ENCODE peak calls at places on chromosomes 16 and 17, in nine cellular contexts. J is HFFc6, N is glutamatergic neuron, Q is GM20000, H is naive B cell, R is WTC11, K is neural crest cell, C is DMS 273 treated with DMSO at 0.1 percent for 48 hours, X is osteocyte. V is an unnamed sample.

GRCh38 chr17:39666601-39667261 is 1.5 kb upstream of the PNMT start:
- DNase-seq in J (no peak), N (no peak), Q (no peak), H (no peak), R (no peak), K (no peak), C (no peak), X (no peak), V (no peak)

GRCh38 chr17:77736721-77737120 is 221.8 kb upstream of the TNRC6C start:
- DNase-seq in J (no peak), N (no peak), Q (no peak), H (no peak), R (no peak), K (no peak), C (no peak), X (peak), V (no peak)

GRCh38 chr17:34556384-34556783 is 23.0 kb upstream of the TMEM132E start:
- DNase-seq in J (no peak), N (no peak), Q (no peak), H (no peak), R (peak), K (peak), C (no peak), X (no peak), V (peak)

GRCh38 chr17:28973414-28973813 is 22.1 kb upstream of the PHF12 start:
- DNase-seq in J (peak), N (no peak), Q (no peak), H (no peak), R (no peak), K (no peak), C (no peak), X (no peak), V (no peak)

GRCh38 chr17:41392278-41392677 is 5.1 kb downstream of the KRT31 start:
- DNase-seq in J (peak), N (no peak), Q (no peak), H (no peak), R (no peak), K (no peak), C (no peak), X (no peak), V (no peak)

GRCh38 chr17:80889897-80890550 is 101.6 kb upstream of the CHMP6 start:
- DNase-seq in J (no peak), N (no peak), Q (no peak), H (no peak), R (no peak), K (no peak), C (no peak), X (no peak), V (no peak)

GRCh38 chr17:34579979-34580684 is 750 bp downstream of the TMEM132E start:
- DNase-seq in J (no peak), N (peak), Q (no peak), H (no peak), R (peak), K (no peak), C (no peak), X (no peak), V (no peak)

GRCh38 chr17:28279411-28279810 is 39.6 kb upstream of the TMEM97 start:
- DNase-seq in J (peak), N (no peak), Q (no peak), H (no peak), R (no peak), K (no peak), C (no peak), X (no peak), V (no peak)

GRCh38 chr17:38617967-38618760 is 12.4 kb upstream of the SRCIN1 start:
- DNase-seq in J (no peak), N (no peak), Q (no peak), H (no peak), R (peak), K (no peak), C (no peak), X (no peak), V (no peak)

GRCh38 chr16:25151996-25152395 is 40.5 kb downstream of the LCMT1 start:
- DNase-seq in J (peak), N (no peak), Q (no peak), H (no peak), R (no peak), K (no peak), C (no peak), X (no peak), V (no peak)

GRCh38 chr16:78770353-78771091 is 671.1 kb downstream of the WWOX start:
- DNase-seq in J (no peak), N (peak), Q (peak), H (peak), R (peak), K (peak), C (no peak), X (no peak), V (peak)

GRCh38 chr16:17431904-17432625 is 38.7 kb downstream of the XYLT1 start:
- DNase-seq in J (no peak), N (no peak), Q (no peak), H (no peak), R (no peak), K (no peak), C (no peak), X (no peak), V (no peak)

GRCh38 chr17:80750263-80750662 is 205.6 kb downstream of the RPTOR start:
- DNase-seq in J (no peak), N (no peak), Q (no peak), H (no peak), R (no peak), K (no peak), C (no peak), X (no peak), V (no peak)

GRCh38 chr16:28597692-28598261 is 927 bp upstream of the SULT1A2 start:
- DNase-seq in J (peak), N (no peak), Q (peak), H (no peak), R (peak), K (no peak), C (no peak), X (no peak), V (peak)